ENCODE peak calls at places on chromosomes 7 and 10, in ten cellular contexts. T, S, E, M, C, Z, H, A, R and P are unnamed samples. For H3K4me1, the result is how much of the 10 kb centered on the place peaks cover.

GRCh38 chr7:153604-154003 is 38.8 kb upstream of the FAM20C start:
- DNase-seq in R (no peak), H (peak), S (no peak), M (no peak), C (peak), A (no peak), Z (no peak), E (no peak), T (no peak), P (no peak)

GRCh38 chr7:44131173-44132009 is 8.0 kb upstream of the POLD2 start:
- DNase-seq in C (no peak), R (no peak), A (no peak), S (no peak), H (no peak), E (no peak), T (no peak), M (peak), Z (no peak), P (no peak)

GRCh38 chr7:7018290-7018689 is 164.1 kb upstream of the C1GALT1 start:
- DNase-seq in R (no peak), Z (no peak), S (no peak), E (no peak), C (no peak), H (no peak), M (peak), T (no peak), A (no peak), P (no peak)

GRCh38 chr7:152674860-152675760 is 831 bp downstream of the XRCC2 start:
- DNase-seq in T (no peak), Z (no peak), A (no peak), R (no peak), E (no peak), C (peak), S (no peak), M (peak), H (no peak), P (no peak)

GRCh38 chr10:59037018-59037389 is 139.4 kb upstream of the PHYHIPL start:
- DNase-seq in H (no peak), C (no peak), S (no peak), R (no peak), E (no peak), M (no peak), Z (no peak), T (no peak), A (no peak), P (no peak)

GRCh38 chr7:1912472-1913289 is 242.6 kb downstream of the ELFN1 start:
- DNase-seq in H (no peak), S (no peak), Z (no peak), M (no peak), A (no peak), R (no peak), T (no peak), C (peak), E (no peak), P (no peak)

GRCh38 chr10:34994565-34995142 is 95.5 kb downstream of the CUL2 start:
- DNase-seq in H (peak), Z (no peak), S (no peak), R (peak), T (peak), E (no peak), A (peak), C (no peak), M (peak), P (peak)

GRCh38 chr7:130894146-130895005 is 160.4 kb upstream of the KLF14 start:
- DNase-seq in A (peak), T (peak), E (peak), C (peak), H (peak), R (peak), M (peak), Z (no peak), S (peak), P (no peak)

GRCh38 chr7:3217166-3217565 is 83.9 kb upstream of the SDK1 start:
- DNase-seq in A (no peak), H (no peak), Z (no peak), M (peak), C (peak), S (no peak), E (no peak), R (peak), T (no peak), P (no peak)

DNA sequence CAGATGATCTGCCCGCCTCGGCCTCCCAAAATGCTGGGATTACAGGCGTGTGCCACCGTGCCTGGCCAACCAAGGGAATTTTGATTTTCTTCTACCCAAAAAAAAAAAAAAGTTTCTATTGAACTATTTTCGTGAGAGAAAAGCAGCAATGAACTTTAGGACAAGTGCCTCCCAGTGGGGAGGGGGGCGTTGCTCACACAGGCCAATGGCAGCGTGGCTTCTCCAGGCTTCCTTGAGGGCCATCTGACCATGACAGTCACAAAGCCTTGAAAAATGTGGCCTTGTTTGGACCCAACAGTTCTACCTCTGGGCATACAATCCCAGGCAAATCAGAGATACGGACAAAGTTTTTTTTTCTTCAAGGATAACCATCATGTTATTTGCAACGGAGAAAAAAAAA is 56.0 kb downstream of the TNRC18 start:
- DNase-seq in Z (no peak), A (no peak), E (peak), H (no peak), T (no peak), M (no peak), C (no peak), R (no peak), S (no peak), P (no peak)
- H3K4me1 ChIP-seq in Z (half or more), A (under half), E (half or more), H (under half), T (under half), M (under half), C (under half), R (under half), S (under half), P (under half)

GRCh38 chr7:26199301-26200112 is 1.0 kb downstream of the HNRNPA2B1 start:
- DNase-seq in E (peak), C (peak), A (no peak), T (peak), M (no peak), S (peak), H (peak), Z (peak), R (peak), P (peak)
- H3K4me1 ChIP-seq in E (half or more), C (under half), A (under half), T (under half), M (under half), S (under half), H (half or more), Z (half or more), R (under half), P (under half)

DNA sequence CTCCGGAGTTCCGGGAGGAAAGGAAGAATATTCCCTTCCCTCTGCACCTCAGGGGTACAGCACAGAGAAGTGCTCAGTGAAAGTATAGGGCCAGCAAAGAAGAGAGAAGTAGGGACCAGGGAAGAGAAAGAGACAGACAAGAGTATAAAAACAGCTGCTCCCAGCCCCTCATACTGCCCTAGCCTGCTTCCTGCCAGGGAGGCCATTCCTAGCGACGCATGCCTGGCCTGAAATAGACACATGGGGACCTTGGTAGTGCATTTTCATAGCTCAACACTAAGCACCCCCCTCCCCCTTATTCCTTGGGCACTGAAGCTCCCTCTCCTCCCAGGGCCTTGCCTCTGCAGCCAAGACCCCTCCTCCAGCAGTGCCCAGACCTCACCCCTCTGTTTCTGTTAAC is 64.6 kb downstream of the ZMIZ1 start:
- DNase-seq in M (no peak), E (no peak), S (no peak), A (no peak), C (no peak), T (no peak), R (no peak), Z (no peak), H (no peak), P (no peak)
- H3K4me1 ChIP-seq in M (under half), E (half or more), S (half or more), A (under half), C (under half), T (under half), R (half or more), Z (half or more), H (half or more), P (under half)

DNA sequence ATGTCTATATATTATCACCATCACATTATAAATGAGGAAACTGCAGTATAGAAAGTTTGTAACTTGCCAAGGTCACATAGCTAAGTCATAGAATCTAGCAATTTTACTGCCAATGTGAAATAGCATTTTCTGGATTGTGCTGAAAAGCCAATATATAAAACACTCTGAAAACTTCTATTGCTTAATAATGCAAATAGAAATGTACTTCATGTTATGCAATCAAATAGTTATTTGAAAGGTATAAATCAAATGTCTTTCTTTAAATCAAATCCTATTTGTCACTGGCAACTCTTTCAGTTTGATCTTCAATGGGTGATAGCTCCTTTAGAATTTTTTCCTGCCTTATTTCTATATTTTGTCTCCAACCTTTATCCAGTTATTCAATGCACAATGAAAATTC is 129.4 kb downstream of the TMEM26 start:
- DNase-seq in H (no peak), S (no peak), T (no peak), M (no peak), R (no peak), C (no peak), Z (no peak), A (no peak), E (no peak), P (no peak)
- H3K4me1 ChIP-seq in H (under half), S (under half), T (under half), M (under half), R (under half), C (under half), Z (under half), A (under half), E (under half), P (under half)

DNA sequence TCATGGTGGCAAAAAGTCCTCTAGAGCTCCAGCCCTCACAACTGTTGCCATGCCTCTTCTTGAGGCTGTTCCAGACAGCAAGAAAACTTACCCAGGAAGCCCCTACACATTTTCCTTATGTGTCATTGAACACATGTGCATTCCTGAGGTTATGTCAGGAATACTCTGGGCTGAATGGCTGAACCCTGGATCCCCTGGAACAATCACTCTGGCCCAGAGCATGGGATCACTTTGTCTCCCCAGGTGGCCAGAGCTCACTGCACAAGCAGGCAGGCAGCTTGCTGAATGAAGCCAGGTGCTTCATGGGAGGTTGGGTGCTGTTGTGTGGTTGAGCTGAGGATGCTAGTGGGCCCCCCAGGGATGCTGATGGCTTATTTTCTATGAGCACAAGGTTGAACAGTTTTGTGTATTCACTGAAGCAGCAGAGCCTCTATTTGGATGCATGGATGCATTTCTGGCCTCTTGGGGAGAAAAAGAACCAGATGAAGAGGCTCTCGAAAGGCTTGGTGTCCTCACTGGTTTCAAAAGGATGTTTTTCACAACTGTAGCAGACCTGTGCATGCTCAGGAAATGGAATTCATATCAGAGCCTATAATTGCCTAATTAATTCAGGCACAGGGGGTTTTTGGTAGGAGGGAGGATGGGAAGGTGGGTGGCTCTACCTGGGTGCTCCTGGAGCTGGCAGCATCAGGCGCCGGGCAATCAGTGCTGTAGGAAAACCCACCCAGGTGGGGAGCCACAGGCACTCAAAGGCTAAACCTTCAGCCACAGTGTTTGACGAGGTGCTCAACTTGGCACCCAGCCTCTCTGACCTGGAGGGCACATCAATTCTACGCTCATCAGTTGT is 54.5 kb upstream of the NPTX2 start:
- DNase-seq in A (no peak), Z (no peak), H (no peak), T (no peak), E (peak), C (no peak), S (no peak), M (no peak), R (no peak), P (no peak)
- H3K4me1 ChIP-seq in A (under half), Z (under half), H (under half), T (under half), E (under half), C (under half), S (under half), M (under half), R (under half), P (under half)

GRCh38 chr10:125156196-125156595 is 4.2 kb downstream of the CTBP2 start:
- DNase-seq in S (no peak), E (peak), A (no peak), R (no peak), H (no peak), M (no peak), Z (no peak), T (no peak), C (no peak), P (no peak)

GRCh38 chr10:125153693-125154490 is 6.5 kb downstream of the CTBP2 start:
- DNase-seq in E (no peak), M (peak), A (no peak), Z (no peak), H (no peak), T (no peak), S (no peak), R (no peak), C (peak), P (peak)

GRCh38 chr10:125154529-125154928 is 5.8 kb downstream of the CTBP2 start:
- DNase-seq in M (no peak), H (no peak), E (peak), A (no peak), C (peak), R (no peak), T (no peak), S (no peak), Z (no peak), P (no peak)

GRCh38 chr10:125155669-125156068 is 4.7 kb downstream of the CTBP2 start:
- DNase-seq in E (no peak), S (no peak), H (no peak), Z (no peak), C (no peak), M (no peak), A (no peak), R (no peak), T (no peak), P (no peak)

GRCh38 chr10:125155101-125155500 is 5.3 kb downstream of the CTBP2 start:
- DNase-seq in M (no peak), H (no peak), Z (no peak), E (peak), A (no peak), T (no peak), R (no peak), S (no peak), C (peak), P (no peak)
- H3K4me1 ChIP-seq in M (half or more), H (half or more), Z (half or more), E (half or more), A (half or more), T (under half), R (half or more), S (half or more), C (under half), P (under half)